ENCODE peak calls at places on chromosomes 5 and 9, in five cellular contexts. B is stimulated activated CD4-positive, alpha-beta T cell treated with anti-CD3 and anti-CD28 coated beads, TNF-alpha, amount 100 ng/mL, for 4 hours; W is effector memory CD4-positive, alpha-beta T cell; Z is fibroblast of lung; Y is left lung. L is an unnamed sample.
A peak's percentile ranks its signal among the peaks of the same experiment; 100 is the strongest.

GRCh38 chr5:158198636-158199035 is 339.7 kb upstream of the CLINT1 start:
- DNase-seq in B (no peak), W (no peak), Z (no peak), Y (no peak), L (no peak)

GRCh38 chr9:125183054-125183453 is 6.5 kb downstream of the PPP6C start:
- DNase-seq in B (no peak), W (no peak), Z (no peak), Y (no peak), L (peak; percentile 76)

GRCh38 chr9:98850851-98851729 is 43.6 kb downstream of the GALNT12 start:
- DNase-seq in B (no peak), W (no peak), Z (no peak), Y (no peak), L (no peak)

GRCh38 chr5:129384736-129385135 is 75.4 kb upstream of the ADAMTS19 start:
- DNase-seq in B (no peak), W (no peak), Z (peak; percentile 11), Y (no peak), L (no peak)

GRCh38 chr5:150853560-150853959 is 7.2 kb downstream of the IRGM start:
- DNase-seq in B (no peak), W (no peak), Z (no peak), Y (no peak), L (no peak)

GRCh38 chr5:119532637-119533036 is 80.3 kb downstream of the HSD17B4 start:
- DNase-seq in B (no peak), W (no peak), Z (no peak), Y (no peak), L (no peak)

GRCh38 chr9:137114613-137115393 is at the start of gene DPP7:
- DNase-seq in B (peak; percentile 72), W (peak; percentile 64), Z (peak; percentile 39), Y (peak; percentile 79), L (peak; percentile 60)

GRCh38 chr9:108956098-108956533 is 21.9 kb downstream of the ABITRAM start:
- DNase-seq in B (no peak), W (no peak), Z (no peak), Y (no peak), L (no peak)

GRCh38 chr5:28328691-28329090 is 1290.3 kb upstream of the CDH9 start:
- DNase-seq in B (no peak), W (no peak), Z (no peak), Y (no peak), L (no peak)

GRCh38 chr9:113558632-113559502 is 95.3 kb downstream of the RGS3 start:
- DNase-seq in B (no peak), W (no peak), Z (peak; percentile 98), Y (peak; percentile 52), L (peak; percentile 89)

GRCh38 chr9:125700791-125701190 is 6.2 kb downstream of the MAPKAP1 start:
- DNase-seq in B (no peak), W (no peak), Z (no peak), Y (no peak), L (peak; percentile 33)

GRCh38 chr9:35703906-35704672 is 14.4 kb upstream of the TPM2 start:
- DNase-seq in B (no peak), W (no peak), Z (no peak), Y (no peak), L (no peak)

GRCh38 chr5:124102491-124102890 is 590.5 kb downstream of the CSNK1G3 start:
- DNase-seq in B (no peak), W (no peak), Z (peak; percentile 91), Y (no peak), L (peak; percentile 13)

GRCh38 chr9:4333231-4333740 is 33.4 kb upstream of the GLIS3 start:
- DNase-seq in B (no peak), W (no peak), Z (peak; percentile 40), Y (no peak), L (peak; percentile 37)

GRCh38 chr5:156379198-156379597 is 52.2 kb downstream of the SGCD start:
- DNase-seq in B (no peak), W (no peak), Z (no peak), Y (no peak), L (no peak)

GRCh38 chr5:97009921-97010320 is 74.0 kb downstream of the LNPEP start:
- DNase-seq in B (no peak), W (no peak), Z (no peak), Y (no peak), L (no peak)

GRCh38 chr9:137650779-137651178 is 32.0 kb downstream of the EHMT1 start:
- DNase-seq in B (no peak), W (no peak), Z (no peak), Y (no peak), L (no peak)

GRCh38 chr5:55520117-55520829 is 14.5 kb downstream of the PLPP1 start:
- DNase-seq in B (no peak), W (no peak), Z (no peak), Y (no peak), L (no peak)

GRCh38 chr9:84239341-84239740 is 101.2 kb downstream of the SLC28A3 start:
- DNase-seq in B (no peak), W (no peak), Z (no peak), Y (no peak), L (peak; percentile 27)

GRCh38 chr5:107705390-107706014 is 34.8 kb upstream of the EFNA5 start:
- DNase-seq in B (no peak), W (no peak), Z (peak; percentile 33), Y (no peak), L (no peak)

GRCh38 chr5:143506881-143507552 is 103.5 kb upstream of the NR3C1 start:
- DNase-seq in B (no peak), W (no peak), Z (peak; percentile 84), Y (no peak), L (no peak)

GRCh38 chr9:116156621-116157314 is 3.2 kb downstream of the PAPPA start:
- DNase-seq in B (no peak), W (no peak), Z (peak; percentile 92), Y (peak; percentile 49), L (peak; percentile 47)

GRCh38 chr5:125214080-125214479 is 467.6 kb upstream of the ZNF608 start:
- DNase-seq in B (no peak), W (no peak), Z (no peak), Y (no peak), L (no peak)

GRCh38 chr5:100840364-100840763 is 62.7 kb downstream of the ST8SIA4 start:
- DNase-seq in B (no peak), W (no peak), Z (peak; percentile 71), Y (no peak), L (peak; percentile 54)

GRCh38 chr5:147935032-147935431 is 28.7 kb upstream of the C5orf46 start:
- DNase-seq in B (no peak), W (no peak), Z (peak; percentile 79), Y (no peak), L (peak; percentile 74)

GRCh38 chr9:134564431-134565170 is 77.0 kb upstream of the COL5A1 start:
- DNase-seq in B (no peak), W (no peak), Z (peak; percentile 94), Y (peak; percentile 4), L (no peak)

GRCh38 chr9:129237195-129237611 is 59.1 kb upstream of the IER5L start:
- DNase-seq in B (peak; percentile 46), W (peak; percentile 23), Z (peak; percentile 53), Y (no peak), L (peak; percentile 43)

GRCh38 chr9:38195737-38196161 is 126.7 kb upstream of the SHB start:
- DNase-seq in B (no peak), W (no peak), Z (no peak), Y (no peak), L (no peak)

GRCh38 chr5:158080112-158080511 is 221.2 kb upstream of the CLINT1 start:
- DNase-seq in B (no peak), W (no peak), Z (no peak), Y (no peak), L (no peak)

GRCh38 chr9:121950441-121950840 is 142.7 kb downstream of the TTLL11 start:
- DNase-seq in B (no peak), W (no peak), Z (no peak), Y (no peak), L (no peak)

GRCh38 chr9:136799079-136799853 is 3.1 kb downstream of the CCDC183 start:
- DNase-seq in B (no peak), W (no peak), Z (no peak), Y (peak; percentile 60), L (no peak)

GRCh38 chr5:176822426-176823075 is 12.2 kb downstream of the UNC5A start:
- DNase-seq in B (no peak), W (no peak), Z (no peak), Y (no peak), L (no peak)

GRCh38 chr9:99579964-99580363 is 241.7 kb upstream of the NR4A3 start:
- DNase-seq in B (no peak), W (no peak), Z (no peak), Y (no peak), L (no peak)

GRCh38 chr5:34497031-34497808 is 158.9 kb upstream of the RAI14 start:
- DNase-seq in B (no peak), W (no peak), Z (peak; percentile 36), Y (no peak), L (peak; percentile 34)

GRCh38 chr5:58241383-58241782 is 218.5 kb downstream of the PLK2 start:
- DNase-seq in B (no peak), W (no peak), Z (no peak), Y (no peak), L (peak; percentile 99)

L was measured in dermis blood vessel endothelial cell.